ENCODE peak calls at places on chromosome 4, in six cellular contexts. X is HCT116, K is omental fat pad, N is testis, I is thoracic aorta, F is adrenal gland. Q is an unnamed sample.
A peak's percentile ranks its signal among the peaks of the same experiment; 100 is the strongest.

GRCh38 chr4:84939111-84939510 is 27.4 kb downstream of the WDFY3 start:
- DNase-seq in X (no peak), K (no peak), N (no peak), I (no peak), F (no peak), Q (no peak)

GRCh38 chr4:108834787-108835384 is 72.0 kb upstream of the ETNPPL start:
- DNase-seq in X (peak; percentile 4), K (no peak), N (no peak), I (no peak), F (no peak), Q (no peak)

GRCh38 chr4:24775209-24775608 is 20.2 kb upstream of the SOD3 start:
- DNase-seq in X (no peak), K (no peak), N (no peak), I (no peak), F (no peak), Q (no peak)

GRCh38 chr4:150070464-150071170 is 7.6 kb upstream of the DCLK2 start:
- DNase-seq in X (no peak), K (no peak), N (no peak), I (no peak), F (no peak), Q (no peak)

GRCh38 chr4:141636077-141636770 is at the start of gene IL15:
- DNase-seq in X (peak; percentile 36), K (peak; percentile 57), N (peak; percentile 54), I (peak; percentile 36), F (peak; percentile 78), Q (peak; percentile 77)

GRCh38 chr4:24805036-24805435 is 9.7 kb downstream of the SOD3 start:
- DNase-seq in X (no peak), K (no peak), N (no peak), I (no peak), F (no peak), Q (no peak)

GRCh38 chr4:146381263-146381872 is 140.4 kb downstream of the SLC10A7 start:
- DNase-seq in X (no peak), K (no peak), N (no peak), I (no peak), F (no peak), Q (no peak)

GRCh38 chr4:109801895-109802319 is at the start of gene CFI:
- DNase-seq in X (no peak), K (no peak), N (no peak), I (no peak), F (peak; percentile 15), Q (no peak)

GRCh38 chr4:2834001-2834921 is 9.4 kb upstream of the ADD1 start:
- DNase-seq in X (no peak), K (peak; percentile 18), N (no peak), I (no peak), F (peak; percentile 5), Q (no peak)

GRCh38 chr4:15955670-15956069 is 7.3 kb downstream of the FGFBP2 start:
- DNase-seq in X (peak; percentile 47), K (no peak), N (no peak), I (no peak), F (no peak), Q (peak; percentile 13)

GRCh38 chr4:76307670-76308014 is 1.1 kb downstream of the STBD1 start:
- DNase-seq in X (no peak), K (no peak), N (no peak), I (no peak), F (peak; percentile 32), Q (no peak)

GRCh38 chr4:72312032-72312650 is 256.9 kb downstream of the ADAMTS3 start:
- DNase-seq in X (no peak), K (peak; percentile 27), N (peak; percentile 78), I (peak; percentile 34), F (peak; percentile 66), Q (peak; percentile 41)

GRCh38 chr4:183638436-183638835 is 20.5 kb downstream of the RWDD4 start:
- DNase-seq in X (no peak), K (no peak), N (peak; percentile 8), I (no peak), F (no peak), Q (no peak)

GRCh38 chr4:40763228-40763716 is 13.5 kb downstream of the NSUN7 start:
- DNase-seq in X (peak; percentile 15), K (no peak), N (no peak), I (no peak), F (no peak), Q (no peak)

GRCh38 chr4:76562161-76562560 is 127.1 kb downstream of the SHROOM3 start:
- DNase-seq in X (no peak), K (no peak), N (no peak), I (no peak), F (no peak), Q (no peak)

GRCh38 chr4:183011213-183011907 is 87.7 kb upstream of the WWC2 start:
- DNase-seq in X (no peak), K (no peak), N (no peak), I (no peak), F (no peak), Q (no peak)

GRCh38 chr4:117965608-117966007 is 68.7 kb upstream of the NDST3 start:
- DNase-seq in X (no peak), K (no peak), N (no peak), I (no peak), F (no peak), Q (no peak)

GRCh38 chr4:82525287-82525898 is 36.4 kb downstream of the TMEM150C start:
- DNase-seq in X (no peak), K (no peak), N (no peak), I (no peak), F (no peak), Q (no peak)

GRCh38 chr4:169644802-169645201 is 24.4 kb downstream of the CLCN3 start:
- DNase-seq in X (no peak), K (no peak), N (no peak), I (no peak), F (no peak), Q (no peak)

GRCh38 chr4:48173055-48173991 is 39.3 kb upstream of the TXK start:
- DNase-seq in X (peak; percentile 63), K (no peak), N (no peak), I (no peak), F (no peak), Q (no peak)

GRCh38 chr4:122552898-122553297 is 68.0 kb downstream of the IL21 start:
- DNase-seq in X (no peak), K (no peak), N (no peak), I (no peak), F (no peak), Q (no peak)

GRCh38 chr4:53365121-53365485 is 758 bp downstream of the SCFD2 start:
- DNase-seq in X (no peak), K (no peak), N (no peak), I (no peak), F (no peak), Q (peak; percentile 3)

GRCh38 chr4:121053601-121054143 is 18.7 kb downstream of the NDNF start:
- DNase-seq in X (no peak), K (no peak), N (no peak), I (no peak), F (no peak), Q (no peak)

GRCh38 chr4:113760852-113761681 is 471 bp downstream of the CAMK2D start:
- DNase-seq in X (no peak), K (peak; percentile 55), N (peak; percentile 82), I (peak; percentile 33), F (peak; percentile 88), Q (peak; percentile 49)

GRCh38 chr4:73707918-73708577 is 32.3 kb upstream of the CXCL8 start:
- DNase-seq in X (peak; percentile 42), K (peak; percentile 55), N (no peak), I (peak; percentile 49), F (peak; percentile 84), Q (peak; percentile 41)

GRCh38 chr4:157115613-157116340 is 39.8 kb downstream of the GLRB start:
- DNase-seq in X (no peak), K (no peak), N (no peak), I (no peak), F (no peak), Q (no peak)

GRCh38 chr4:98873059-98873458 is 55.9 kb downstream of the EIF4E start:
- DNase-seq in X (no peak), K (no peak), N (no peak), I (no peak), F (no peak), Q (no peak)

GRCh38 chr4:154189346-154189745 is 302.3 kb downstream of the DCHS2 start:
- DNase-seq in X (no peak), K (no peak), N (no peak), I (no peak), F (no peak), Q (no peak)

GRCh38 chr4:154626793-154627484 is 14.5 kb upstream of the FGG start:
- DNase-seq in X (peak; percentile 63), K (no peak), N (peak; percentile 82), I (no peak), F (peak; percentile 33), Q (peak; percentile 86)

GRCh38 chr4:128635141-128635911 is 174.2 kb upstream of the JADE1 start:
- DNase-seq in X (no peak), K (no peak), N (peak; percentile 53), I (no peak), F (peak; percentile 22), Q (peak; percentile 66)

GRCh38 chr4:24973471-24974251 is 57.1 kb downstream of the LGI2 start:
- DNase-seq in X (no peak), K (no peak), N (peak; percentile 26), I (no peak), F (peak; percentile 39), Q (no peak)

GRCh38 chr4:36054750-36055467 is 189.4 kb downstream of the ARAP2 start:
- DNase-seq in X (no peak), K (no peak), N (no peak), I (no peak), F (no peak), Q (no peak)

GRCh38 chr4:95637047-95637600 is 88.4 kb upstream of the UNC5C start:
- DNase-seq in X (no peak), K (no peak), N (peak; percentile 52), I (no peak), F (no peak), Q (no peak)
- TF ChIP-seq CTCF in X (peak; percentile 41), K (no peak), N (no peak), I (peak; percentile 13), F (peak; percentile 2), Q (no peak)

GRCh38 chr4:92163348-92163747 is 140.4 kb upstream of the GRID2 start:
- DNase-seq in X (peak; percentile 16), K (no peak), N (no peak), I (no peak), F (no peak), Q (no peak)
- TF ChIP-seq CTCF in X (peak; percentile 64), K (no peak), N (no peak), I (no peak), F (peak; percentile 26), Q (peak; percentile 16)

GRCh38 chr4:13484749-13485345 is 707 bp upstream of the RAB28 start:
- DNase-seq in X (peak; percentile 16), K (no peak), N (no peak), I (no peak), F (no peak), Q (no peak)
- TF ChIP-seq CTCF in X (no peak), K (no peak), N (no peak), I (no peak), F (no peak), Q (no peak)

DNA sequence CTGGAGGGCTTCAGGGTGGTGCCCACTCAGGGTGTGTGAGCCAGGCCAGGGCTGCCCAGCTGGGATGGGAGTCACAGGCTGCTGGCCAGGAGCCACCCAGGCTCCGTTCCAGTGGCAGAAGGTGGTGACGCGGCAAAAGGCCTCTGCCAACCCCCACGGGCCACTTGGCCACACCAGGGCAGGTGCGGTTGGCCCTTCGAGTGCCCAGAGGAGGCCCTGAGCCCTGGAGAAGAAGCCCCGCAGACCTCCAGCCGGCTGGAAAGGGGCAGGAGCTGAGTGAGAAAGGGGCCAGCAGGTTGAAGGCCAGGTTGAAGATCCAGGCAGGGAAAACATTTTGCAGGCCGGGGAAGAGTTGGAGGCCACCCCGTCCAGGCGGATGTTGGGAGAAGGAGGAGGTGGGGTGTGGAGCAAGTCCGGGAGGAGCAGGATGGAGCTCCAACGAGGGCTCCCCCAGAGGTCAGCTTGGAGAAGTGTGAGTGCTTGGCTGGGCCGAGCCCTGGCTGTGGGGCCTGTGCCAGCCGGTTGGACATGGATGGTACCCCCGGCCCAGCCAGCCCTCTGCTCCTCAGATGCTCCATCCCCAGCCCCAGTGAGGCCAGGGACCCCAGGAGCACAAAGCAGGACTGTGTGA is 2.8 kb upstream of the CPLX1 start:
- DNase-seq in X (no peak), K (no peak), N (no peak), I (no peak), F (peak; percentile 87), Q (no peak)
- TF ChIP-seq CTCF in X (peak; percentile 38), K (no peak), N (no peak), I (no peak), F (no peak), Q (no peak)

Q was measured in Calu3.